ENCODE peak calls at places on chromosome 21, in five cellular contexts. A, S, B, I and O are unnamed samples.

GRCh38 chr21:41578708-41579107 is 70.8 kb upstream of the TMPRSS2 start:
- DNase-seq in I (no peak), A (no peak), B (no peak), S (no peak), O (no peak)

GRCh38 chr21:42841156-42841915 is 38.0 kb downstream of the WDR4 start:
- DNase-seq in A (no peak), S (no peak), B (no peak), I (no peak), O (no peak)

GRCh38 chr21:41142051-41142795 is 25.7 kb upstream of the BACE2 start:
- DNase-seq in S (no peak), I (no peak), B (peak), A (peak), O (peak)

GRCh38 chr21:31985398-31985797 is 112.6 kb downstream of the HUNK start:
- DNase-seq in B (no peak), A (no peak), I (no peak), S (no peak), O (no peak)

GRCh38 chr21:17793675-17794123 is 25.5 kb downstream of the C21orf91 start:
- DNase-seq in B (peak), I (peak), A (no peak), S (no peak), O (no peak)

GRCh38 chr21:41348434-41348833 is 13.4 kb upstream of the MX2 start:
- DNase-seq in S (no peak), A (no peak), I (no peak), B (no peak), O (no peak)

GRCh38 chr21:38859852-38860251 is 54.1 kb downstream of the ETS2 start:
- DNase-seq in I (no peak), B (no peak), A (peak), S (no peak), O (no peak)

GRCh38 chr21:31363720-31364119 is 19.7 kb upstream of the TIAM1 start:
- DNase-seq in S (no peak), B (peak), A (no peak), I (no peak), O (no peak)

GRCh38 chr21:27590271-27590670 is 623.4 kb upstream of the ADAMTS5 start:
- DNase-seq in I (no peak), A (no peak), S (no peak), B (no peak), O (peak)

GRCh38 chr21:42658320-42659105 is 5.1 kb downstream of the PDE9A start:
- DNase-seq in S (no peak), B (no peak), A (no peak), I (no peak), O (no peak)

GRCh38 chr21:41508415-41509205 is 652 bp upstream of the TMPRSS2 start:
- DNase-seq in A (no peak), I (no peak), S (no peak), B (no peak), O (peak)

GRCh38 chr21:8988696-8989095 is 1532.7 kb upstream of the TPTE start:
- DNase-seq in B (peak), I (no peak), A (no peak), S (peak), O (peak)

DNA sequence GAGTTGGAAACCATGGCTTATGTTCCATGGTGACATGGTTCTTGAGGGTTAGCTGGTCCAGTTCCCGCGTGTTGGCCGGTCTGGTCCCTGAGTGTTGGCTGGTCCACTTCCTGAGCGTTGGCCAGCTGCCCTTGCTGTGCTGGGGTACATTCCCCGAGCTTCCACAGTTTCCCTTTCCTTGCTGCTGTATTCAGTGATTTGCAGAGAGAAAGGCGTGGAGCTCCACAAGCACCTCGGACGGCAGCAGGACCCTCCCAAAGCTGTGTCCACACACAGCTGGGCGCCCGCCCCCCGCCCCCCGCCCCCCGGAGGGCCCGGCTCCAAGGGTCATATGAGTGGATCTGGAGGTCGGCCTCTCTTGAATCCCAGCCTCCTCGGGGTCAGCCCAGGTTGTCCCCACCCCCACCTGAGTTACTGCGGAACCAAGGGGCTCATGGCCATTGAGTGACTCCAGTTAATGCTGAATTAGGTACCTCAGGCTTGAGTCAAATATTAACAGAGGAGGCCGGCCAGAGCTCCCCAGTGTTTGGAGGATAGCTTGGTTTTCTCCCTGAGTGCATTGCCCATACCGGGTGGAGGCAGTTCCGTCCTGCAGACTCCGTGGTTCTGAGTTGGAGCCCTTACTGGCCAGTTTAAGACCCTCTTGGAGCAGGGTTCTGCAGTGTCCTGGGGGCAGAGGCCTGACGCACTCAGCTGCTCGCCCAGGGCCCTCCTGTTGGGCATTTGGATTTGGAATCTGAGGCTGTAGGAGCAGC is 18.4 kb downstream of the COL18A1 start:
- DNase-seq in I (no peak), A (no peak), B (no peak), S (no peak), O (no peak)
- H3K4me2 ChIP-seq in I (no peak), A (no peak), B (no peak), S (no peak), O (no peak)

GRCh38 chr21:43958364-43959158 is 53.5 kb upstream of the TRAPPC10 start:
- DNase-seq in S (no peak), A (no peak), I (no peak), B (no peak), O (no peak)
- TF ChIP-seq EZH2 in S (no peak), A (no peak), I (no peak), B (no peak), O (no peak)

GRCh38 chr21:35372201-35372600 is 323.1 kb upstream of the RUNX1 start:
- DNase-seq in A (no peak), B (no peak), S (no peak), I (no peak), O (no peak)
- H3K4me2 ChIP-seq in A (no peak), B (no peak), S (no peak), I (no peak), O (no peak)

DNA sequence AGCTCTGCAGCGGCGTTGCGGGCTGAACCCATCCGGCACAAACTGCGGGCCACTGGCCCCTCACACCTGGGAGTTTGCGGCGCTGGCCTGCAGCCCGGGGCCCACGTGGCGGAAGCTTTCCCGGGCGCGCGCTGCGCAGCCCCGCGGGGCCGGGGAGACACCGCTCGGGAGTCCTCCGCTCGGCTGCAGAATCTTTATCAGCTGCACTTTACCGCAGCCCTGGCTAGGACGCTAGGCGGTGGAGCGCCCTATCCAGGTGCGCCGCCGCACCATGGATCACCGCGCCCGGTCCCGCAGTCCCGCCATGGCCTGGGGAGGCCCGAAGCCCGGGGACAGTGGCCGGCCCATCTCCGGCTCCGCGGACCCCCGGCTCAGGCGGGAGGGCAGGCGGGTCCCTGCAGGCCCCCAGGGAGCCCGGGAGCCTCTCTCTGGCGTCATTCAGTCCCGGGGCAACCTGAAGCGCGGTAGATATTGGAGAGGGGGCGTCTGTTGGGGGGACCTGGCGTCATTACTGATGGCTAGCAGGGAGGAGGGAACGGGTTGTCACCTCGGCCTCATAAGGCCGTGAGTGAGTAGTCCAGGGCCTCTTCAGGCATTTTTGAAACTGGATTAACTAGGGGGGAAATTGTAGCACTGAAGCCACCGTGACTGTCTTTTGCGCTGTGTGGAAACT is 5.7 kb upstream of the OLIG2 start:
- DNase-seq in S (no peak), A (no peak), I (no peak), B (no peak), O (peak)
- TF ChIP-seq EZH2 in S (no peak), A (peak), I (no peak), B (no peak), O (peak)

DNA sequence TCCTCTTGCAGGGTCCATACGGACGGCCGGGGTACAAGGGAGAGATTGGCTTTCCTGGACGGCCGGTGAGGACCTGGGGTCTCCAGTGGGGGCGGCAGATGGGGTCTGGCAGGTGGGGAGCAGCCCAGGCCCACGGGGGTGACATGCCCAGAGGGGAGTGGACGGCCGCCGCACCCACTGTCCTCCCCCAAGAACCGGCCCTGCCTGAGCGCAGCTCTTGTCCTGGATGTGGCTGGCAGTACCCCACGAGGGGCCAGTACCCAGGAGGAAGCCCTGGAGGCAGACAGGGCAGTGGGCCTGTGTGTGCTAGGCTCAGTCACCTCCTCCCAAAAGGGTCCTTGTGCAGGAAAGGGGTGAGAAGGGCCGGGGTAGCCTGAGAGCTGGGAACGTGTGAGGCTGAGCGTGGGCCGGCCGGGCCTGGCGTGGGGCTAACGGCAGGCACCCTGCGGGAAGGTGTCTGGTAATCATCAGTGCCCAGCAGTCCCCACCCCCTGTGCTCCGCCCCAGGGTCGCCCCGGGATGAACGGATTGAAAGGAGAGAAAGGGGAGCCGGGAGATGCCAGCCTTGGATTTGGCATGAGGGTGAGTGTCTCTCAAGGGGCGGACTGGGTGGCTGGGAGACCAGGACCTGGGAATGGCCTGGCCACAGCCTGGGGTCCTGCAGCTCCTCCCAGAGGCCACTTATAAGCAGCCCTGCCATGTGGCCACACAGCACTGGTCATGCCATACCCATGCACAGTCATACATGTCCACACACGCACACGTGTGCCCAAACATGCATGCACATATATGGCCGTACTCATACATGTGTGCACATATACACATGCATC is 47.2 kb downstream of the SLC19A1 start:
- DNase-seq in B (no peak), A (no peak), S (no peak), I (no peak), O (no peak)
- H3K4me2 ChIP-seq in B (no peak), A (no peak), S (no peak), I (no peak), O (no peak)

GRCh38 chr21:46291561-46291960 is 5.4 kb downstream of the YBEY start:
- DNase-seq in I (no peak), B (no peak), A (no peak), S (no peak), O (no peak)
- TF ChIP-seq EZH2 in I (no peak), B (no peak), A (no peak), S (no peak), O (no peak)

GRCh38 chr21:35597750-35598339 is 462.5 kb downstream of the SETD4 start:
- DNase-seq in A (no peak), S (no peak), I (no peak), B (no peak), O (no peak)

GRCh38 chr21:35594905-35595304 is 465.4 kb downstream of the SETD4 start:
- DNase-seq in B (no peak), I (no peak), A (no peak), S (no peak), O (no peak)

GRCh38 chr21:35587841-35588390 is 472.4 kb downstream of the SETD4 start:
- DNase-seq in S (no peak), I (no peak), B (no peak), A (no peak), O (no peak)

GRCh38 chr21:35593000-35593502 is 467.3 kb downstream of the SETD4 start:
- DNase-seq in A (peak), B (peak), S (no peak), I (no peak), O (peak)
- H3K4me2 ChIP-seq in A (peak), B (peak), S (no peak), I (no peak), O (peak)

GRCh38 chr21:36700295-36700960 is 1.5 kb downstream of the SIM2 start:
- DNase-seq in I (no peak), A (no peak), B (no peak), S (no peak), O (peak)

GRCh38 chr21:36697473-36698159 is 1.3 kb upstream of the SIM2 start:
- DNase-seq in S (no peak), I (no peak), B (no peak), A (no peak), O (peak)

GRCh38 chr21:36698160-36699025 is 522 bp upstream of the SIM2 start:
- DNase-seq in A (no peak), S (no peak), I (no peak), B (no peak), O (peak)

GRCh38 chr21:36699546-36700294 is 805 bp downstream of the SIM2 start:
- DNase-seq in I (no peak), B (no peak), A (no peak), S (no peak), O (peak)

GRCh38 chr21:36699026-36699545 is at the start of gene SIM2:
- DNase-seq in B (no peak), A (peak), S (peak), I (no peak), O (peak)
- TF ChIP-seq EZH2 in B (peak), A (no peak), S (no peak), I (no peak), O (peak)

GRCh38 chr21:26490771-26491170 is 82.3 kb downstream of the CYYR1 start:
- DNase-seq in S (no peak), A (no peak), I (no peak), B (peak), O (peak)

GRCh38 chr21:26491663-26492062 is 81.4 kb downstream of the CYYR1 start:
- DNase-seq in I (no peak), A (no peak), S (no peak), B (no peak), O (no peak)

GRCh38 chr21:26489781-26490180 is 83.3 kb downstream of the CYYR1 start:
- DNase-seq in I (no peak), S (no peak), A (no peak), B (no peak), O (peak)

DNA sequence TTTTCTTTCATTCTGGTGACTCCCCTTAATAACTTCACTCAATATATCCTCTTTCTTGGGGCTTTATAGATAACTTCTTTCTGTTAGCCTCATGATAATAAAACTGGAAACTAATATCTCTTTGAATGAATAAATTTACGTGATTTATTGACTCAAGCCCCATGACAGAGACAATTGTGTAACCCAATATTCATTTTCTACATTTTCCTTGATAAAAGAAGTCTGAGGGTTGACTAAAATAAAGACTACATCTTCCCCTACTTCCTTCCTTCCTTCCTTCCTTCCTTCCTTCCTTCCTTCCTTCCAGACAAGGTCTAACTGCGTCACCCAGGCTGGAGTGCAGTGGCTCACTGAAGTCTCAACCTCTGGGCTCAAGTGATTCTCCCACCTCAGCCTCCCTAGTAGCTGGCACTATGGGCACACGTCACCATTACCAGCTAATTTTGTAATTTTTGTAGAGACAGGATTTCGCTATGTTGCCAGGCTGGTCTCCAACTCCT is 85.1 kb downstream of the CYYR1 start:
- DNase-seq in B (no peak), A (no peak), S (no peak), I (no peak), O (no peak)
- H3K4me2 ChIP-seq in B (no peak), A (no peak), S (no peak), I (no peak), O (no peak)